ENCODE peak calls at places on chromosomes 5 and 9, in nine cellular contexts. F is T-helper 22 cell; C is OCI-LY7; Q is NCI-H510A treated with DMSO at 0.1 percent for 48 hours; I is mammary epithelial cell; X is colonic mucosa; Y is lower leg skin; M is stimulated activated CD4-positive, alpha-beta T cell treated with anti-CD3 and anti-CD28 coated beads, Interleukin-2, amount 100 ng/mL, for 48 hours; J is EL. D is an unnamed sample.

GRCh38 chr5:133780619-133781280 is 168.4 kb upstream of the FSTL4 start:
- DNase-seq in F (no peak), C (no peak), Q (no peak), I (no peak), X (no peak), Y (peak), M (no peak), J (no peak), D (no peak)

GRCh38 chr5:133962801-133963476 is 5.5 kb downstream of the C5orf15 start:
- DNase-seq in F (no peak), C (no peak), Q (no peak), I (no peak), X (no peak), Y (no peak), M (no peak), J (peak), D (no peak)

GRCh38 chr9:33676746-33677505 is 118.4 kb upstream of the PRSS3 start:
- DNase-seq in F (no peak), C (no peak), Q (peak), I (peak), X (peak), Y (no peak), M (peak), J (peak), D (no peak)

GRCh38 chr5:18394154-18394804 is 760.0 kb downstream of the TAF11L14 start:
- DNase-seq in F (no peak), C (peak), Q (peak), I (peak), X (peak), Y (peak), M (peak), J (peak), D (peak)

GRCh38 chr9:95770653-95771131 is 104.8 kb upstream of the ERCC6L2 start:
- DNase-seq in F (no peak), C (no peak), Q (no peak), I (no peak), X (no peak), Y (peak), M (no peak), J (no peak), D (no peak)

GRCh38 chr9:22005700-22006605 is 3.2 kb downstream of the CDKN2B start:
- DNase-seq in F (no peak), C (peak), Q (no peak), I (peak), X (no peak), Y (no peak), M (no peak), J (no peak), D (no peak)

GRCh38 chr5:83430130-83431010 is 41.2 kb upstream of the VCAN start:
- DNase-seq in F (no peak), C (peak), Q (peak), I (peak), X (peak), Y (no peak), M (peak), J (peak), D (peak)

GRCh38 chr5:178762391-178762790 is 31.9 kb upstream of the ZNF354A start:
- DNase-seq in F (no peak), C (no peak), Q (no peak), I (peak), X (no peak), Y (no peak), M (no peak), J (no peak), D (no peak)

GRCh38 chr5:101728933-101729332 is 567.2 kb downstream of the SLCO4C1 start:
- DNase-seq in F (no peak), C (no peak), Q (no peak), I (no peak), X (no peak), Y (no peak), M (no peak), J (no peak), D (no peak)

GRCh38 chr5:141850183-141850768 is 27.9 kb downstream of the PCDH1 start:
- DNase-seq in F (no peak), C (no peak), Q (no peak), I (no peak), X (peak), Y (no peak), M (peak), J (peak), D (no peak)

GRCh38 chr5:109844695-109845094 is 155.0 kb downstream of the MAN2A1 start:
- DNase-seq in F (no peak), C (no peak), Q (no peak), I (peak), X (no peak), Y (no peak), M (no peak), J (peak), D (no peak)

GRCh38 chr9:35538361-35539234 is 48.7 kb downstream of the RUSC2 start:
- DNase-seq in F (no peak), C (no peak), Q (no peak), I (peak), X (peak), Y (peak), M (no peak), J (peak), D (no peak)

GRCh38 chr5:34622046-34622435 is 34.1 kb upstream of the RAI14 start:
- DNase-seq in F (no peak), C (no peak), Q (no peak), I (no peak), X (no peak), Y (no peak), M (no peak), J (no peak), D (no peak)

GRCh38 chr5:56164371-56164770 is 68.8 kb downstream of the ANKRD55 start:
- DNase-seq in F (no peak), C (no peak), Q (no peak), I (no peak), X (no peak), Y (no peak), M (no peak), J (no peak), D (no peak)

GRCh38 chr9:80410106-80410505 is 838.3 kb downstream of the TLE4 start:
- DNase-seq in F (no peak), C (no peak), Q (no peak), I (no peak), X (no peak), Y (no peak), M (no peak), J (peak), D (no peak)

GRCh38 chr9:121222524-121223171 is 21.0 kb upstream of the RAB14 start:
- DNase-seq in F (no peak), C (peak), Q (peak), I (peak), X (no peak), Y (no peak), M (no peak), J (peak), D (no peak)

GRCh38 chr5:142201471-142201887 is 92.9 kb downstream of the NDFIP1 start:
- DNase-seq in F (no peak), C (no peak), Q (no peak), I (peak), X (no peak), Y (no peak), M (no peak), J (peak), D (no peak)

GRCh38 chr9:122383992-122384461 is 13.2 kb downstream of the PTGS1 start:
- DNase-seq in F (no peak), C (no peak), Q (no peak), I (peak), X (no peak), Y (peak), M (no peak), J (peak), D (no peak)

GRCh38 chr5:157828949-157829639 is 29.9 kb downstream of the CLINT1 start:
- DNase-seq in F (no peak), C (no peak), Q (no peak), I (peak), X (no peak), Y (no peak), M (no peak), J (peak), D (no peak)

D was measured in KG1.